ENCODE peak calls at places on chromosomes 12 and 14, in eight cellular contexts. M is GM12892, K is GM12891, X is lower leg skin, J is vagina, E is stomach, T is breast epithelium, S is gastrocnemius medialis. H is an unnamed sample.

GRCh38 chr12:94783862-94784261 is 133.5 kb upstream of the TMCC3 start:
- DNase-seq in K (no peak), M (no peak), X (no peak), T (no peak), E (no peak), S (no peak), J (no peak), H (no peak)

GRCh38 chr14:93011650-93012317 is 88.8 kb downstream of the CHGA start:
- DNase-seq in K (no peak), S (peak), E (no peak), T (no peak), J (no peak), X (no peak), M (no peak), H (peak)

GRCh38 chr12:83390186-83390585 is 703.5 kb downstream of the TMTC2 start:
- DNase-seq in X (no peak), K (no peak), M (no peak), T (no peak), J (no peak), E (no peak), S (no peak), H (no peak)

GRCh38 chr14:93959239-93960107 is 16.9 kb downstream of the ASB2 start:
- DNase-seq in M (peak), K (peak), X (no peak), J (no peak), S (peak), T (peak), E (peak), H (peak)

GRCh38 chr14:86858591-86858990 is 1134.4 kb downstream of the GALC start:
- DNase-seq in S (no peak), X (no peak), M (no peak), K (no peak), T (no peak), E (no peak), J (no peak), H (no peak)

GRCh38 chr12:106425061-106425706 is 67.6 kb downstream of the POLR3B start:
- DNase-seq in E (no peak), S (no peak), M (no peak), K (no peak), J (no peak), X (no peak), T (no peak), H (no peak)

GRCh38 chr12:123494124-123494843 is 36.3 kb downstream of the SNRNP35 start:
- DNase-seq in S (peak), J (no peak), E (no peak), X (no peak), M (no peak), K (no peak), T (no peak), H (no peak)

GRCh38 chr14:61562321-61563161 is 132.8 kb upstream of the HIF1A start:
- DNase-seq in J (no peak), T (no peak), S (no peak), M (no peak), X (no peak), E (no peak), K (no peak), H (peak)

GRCh38 chr12:13210543-13211190 is 14.1 kb downstream of the EMP1 start:
- DNase-seq in X (no peak), J (no peak), M (no peak), K (no peak), T (no peak), S (no peak), E (no peak), H (no peak)

GRCh38 chr12:17334784-17335183 is 728.8 kb upstream of the LMO3 start:
- DNase-seq in K (no peak), M (no peak), T (no peak), S (no peak), J (no peak), E (no peak), X (no peak), H (no peak)

GRCh38 chr12:47989023-47989417 is 15.3 kb downstream of the COL2A1 start:
- DNase-seq in K (no peak), E (no peak), J (no peak), S (no peak), X (no peak), M (no peak), T (peak), H (no peak)

GRCh38 chr12:94245984-94246383 is 97.6 kb downstream of the PLXNC1 start:
- DNase-seq in X (no peak), M (no peak), J (peak), K (no peak), S (no peak), E (no peak), T (no peak), H (no peak)

GRCh38 chr14:63933701-63934100 is 80.9 kb downstream of the SYNE2 start:
- DNase-seq in S (no peak), X (no peak), M (no peak), K (no peak), E (no peak), J (no peak), T (no peak), H (no peak)

GRCh38 chr12:42020226-42020625 is 124.4 kb downstream of the GXYLT1 start:
- DNase-seq in M (no peak), K (no peak), T (no peak), S (no peak), X (no peak), E (no peak), J (no peak), H (no peak)

GRCh38 chr14:31208546-31209424 is 1.2 kb upstream of the HECTD1 start:
- DNase-seq in E (no peak), J (peak), T (no peak), M (no peak), S (no peak), X (no peak), K (peak), H (peak)

GRCh38 chr14:60565211-60565610 is 56.3 kb downstream of the SIX6 start:
- DNase-seq in K (no peak), J (no peak), S (no peak), T (no peak), X (no peak), E (no peak), M (no peak), H (no peak)

GRCh38 chr12:43098078-43098477 is 453.9 kb downstream of the ADAMTS20 start:
- DNase-seq in X (no peak), M (no peak), E (no peak), S (no peak), T (no peak), J (no peak), K (no peak), H (no peak)

GRCh38 chr12:7060353-7060954 is at the start of gene C1S:
- DNase-seq in S (peak), M (no peak), J (peak), K (no peak), T (no peak), X (peak), E (peak), H (peak)
- TF ChIP-seq POLR2A in S (peak), M (no peak), J (no peak), K (no peak), T (peak), X (no peak), E (no peak), H (peak)

GRCh38 chr14:21454843-21455550 is 926 bp downstream of the CHD8 start:
- DNase-seq in E (no peak), S (no peak), X (no peak), M (no peak), K (no peak), T (no peak), J (no peak), H (no peak)

GRCh38 chr14:21455592-21455911 is 371 bp downstream of the CHD8 start:
- DNase-seq in T (peak), M (no peak), X (no peak), J (no peak), K (no peak), S (no peak), E (no peak), H (no peak)

GRCh38 chr14:21455912-21456667 is at the start of gene CHD8:
- DNase-seq in X (peak), T (peak), M (peak), J (peak), S (peak), K (peak), E (peak), H (peak)
- TF ChIP-seq POLR2A in X (no peak), T (no peak), M (peak), J (no peak), S (peak), K (peak), E (no peak), H (peak)

GRCh38 chr14:65104791-65105190 is 2.5 kb upstream of the MAX start:
- DNase-seq in E (no peak), J (no peak), M (no peak), T (no peak), K (no peak), X (no peak), S (no peak), H (no peak)

GRCh38 chr14:65100905-65101541 is 1.3 kb downstream of the MAX start:
- DNase-seq in E (no peak), T (no peak), K (no peak), X (no peak), S (no peak), J (no peak), M (no peak), H (no peak)

GRCh38 chr14:65101631-65102440 is 481 bp downstream of the MAX start:
- DNase-seq in S (peak), E (peak), J (no peak), X (peak), K (no peak), M (peak), T (no peak), H (peak)

GRCh38 chr14:65103150-65103760 is 938 bp upstream of the MAX start:
- DNase-seq in X (no peak), J (no peak), S (no peak), T (no peak), E (no peak), K (no peak), M (no peak), H (peak)

GRCh38 chr14:65102441-65103149 is at the start of gene MAX:
- DNase-seq in K (peak), T (peak), E (peak), M (peak), X (peak), S (peak), J (peak), H (peak)
- TF ChIP-seq POLR2A in K (peak), T (peak), E (no peak), M (peak), X (no peak), S (peak), J (no peak), H (peak)

DNA sequence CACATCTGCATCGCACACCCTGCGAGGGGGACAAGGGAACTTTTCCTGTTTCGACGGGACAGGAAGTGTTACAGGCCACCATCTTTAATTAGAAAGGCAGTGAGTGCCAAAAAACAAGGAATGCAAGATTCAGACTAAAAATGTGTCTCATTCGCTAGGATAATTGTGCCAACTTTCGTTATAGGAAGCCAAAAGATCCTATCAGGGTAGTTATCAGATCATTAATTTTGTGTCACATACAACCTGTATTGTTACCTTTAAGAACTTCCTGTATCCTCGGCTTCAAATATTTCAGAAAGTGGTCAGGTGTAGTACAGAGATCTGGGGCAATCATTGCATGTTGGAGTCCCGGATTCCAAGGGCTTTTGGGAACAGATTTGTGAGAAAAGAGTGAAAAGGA is 19.2 kb upstream of the MGP start:
- DNase-seq in T (no peak), E (no peak), M (no peak), X (no peak), K (no peak), J (no peak), S (no peak), H (no peak)
- TF ChIP-seq POLR2A in T (no peak), E (no peak), M (no peak), X (no peak), K (no peak), J (no peak), S (no peak), H (no peak)

GRCh38 chr14:71322660-71323250 is 415.5 kb downstream of the PCNX1 start:
- DNase-seq in K (no peak), S (no peak), X (no peak), E (no peak), T (no peak), M (no peak), J (no peak), H (no peak)

GRCh38 chr14:71321556-71322315 is 414.5 kb downstream of the PCNX1 start:
- DNase-seq in S (no peak), E (no peak), M (no peak), X (peak), K (no peak), J (no peak), T (no peak), H (peak)

GRCh38 chr14:71320107-71320733 is 413.0 kb downstream of the PCNX1 start:
- DNase-seq in K (peak), J (peak), S (peak), X (peak), M (peak), T (peak), E (peak), H (peak)

GRCh38 chr14:71319646-71320045 is 412.4 kb downstream of the PCNX1 start:
- DNase-seq in M (no peak), T (no peak), E (no peak), X (peak), K (no peak), S (no peak), J (peak), H (no peak)

DNA sequence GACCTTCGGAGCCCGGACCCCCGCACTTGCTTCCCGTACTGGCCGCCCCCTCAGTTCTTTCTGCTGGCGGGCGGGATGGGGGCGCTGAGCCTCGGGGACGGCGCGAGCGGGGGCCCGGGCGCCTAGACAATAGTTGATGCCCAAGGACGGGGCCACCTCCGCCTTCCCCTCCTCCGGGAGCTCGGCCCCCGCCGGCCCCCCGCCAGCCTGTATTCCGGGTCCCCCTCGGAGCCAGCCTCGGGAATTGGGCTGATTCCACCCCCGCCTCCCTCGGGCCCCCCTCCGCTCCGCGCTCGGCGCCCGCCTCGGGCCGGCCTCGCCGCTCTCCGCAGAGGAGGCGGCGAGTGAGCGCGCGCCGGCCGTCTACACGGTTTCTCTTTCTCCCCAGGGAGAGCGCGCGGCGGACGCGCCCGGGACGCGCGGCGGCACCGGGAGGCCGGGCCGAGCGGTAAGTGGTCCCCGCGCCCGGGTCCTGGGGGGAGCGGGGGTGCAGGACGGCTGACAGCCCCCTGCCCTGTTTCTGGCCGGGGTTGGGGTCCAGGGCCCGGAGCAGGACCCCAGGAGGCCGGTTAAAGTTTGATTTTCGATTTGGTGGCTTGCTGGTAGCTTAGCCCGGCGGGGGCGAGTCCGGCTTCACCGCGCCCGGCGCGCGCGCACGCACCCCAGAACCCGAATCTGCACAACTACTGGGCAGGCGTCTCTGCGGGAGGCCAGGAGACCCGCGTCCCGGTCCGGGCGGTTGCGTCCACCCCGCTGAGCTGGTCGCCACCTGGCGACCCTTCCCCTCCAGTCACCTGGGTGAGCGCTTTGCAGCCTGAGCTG is 413.7 kb downstream of the PCNX1 start:
- DNase-seq in S (peak), K (peak), M (peak), E (peak), X (peak), T (peak), J (no peak), H (peak)
- TF ChIP-seq POLR2A in S (no peak), K (no peak), M (no peak), E (no peak), X (no peak), T (peak), J (no peak), H (peak)

DNA sequence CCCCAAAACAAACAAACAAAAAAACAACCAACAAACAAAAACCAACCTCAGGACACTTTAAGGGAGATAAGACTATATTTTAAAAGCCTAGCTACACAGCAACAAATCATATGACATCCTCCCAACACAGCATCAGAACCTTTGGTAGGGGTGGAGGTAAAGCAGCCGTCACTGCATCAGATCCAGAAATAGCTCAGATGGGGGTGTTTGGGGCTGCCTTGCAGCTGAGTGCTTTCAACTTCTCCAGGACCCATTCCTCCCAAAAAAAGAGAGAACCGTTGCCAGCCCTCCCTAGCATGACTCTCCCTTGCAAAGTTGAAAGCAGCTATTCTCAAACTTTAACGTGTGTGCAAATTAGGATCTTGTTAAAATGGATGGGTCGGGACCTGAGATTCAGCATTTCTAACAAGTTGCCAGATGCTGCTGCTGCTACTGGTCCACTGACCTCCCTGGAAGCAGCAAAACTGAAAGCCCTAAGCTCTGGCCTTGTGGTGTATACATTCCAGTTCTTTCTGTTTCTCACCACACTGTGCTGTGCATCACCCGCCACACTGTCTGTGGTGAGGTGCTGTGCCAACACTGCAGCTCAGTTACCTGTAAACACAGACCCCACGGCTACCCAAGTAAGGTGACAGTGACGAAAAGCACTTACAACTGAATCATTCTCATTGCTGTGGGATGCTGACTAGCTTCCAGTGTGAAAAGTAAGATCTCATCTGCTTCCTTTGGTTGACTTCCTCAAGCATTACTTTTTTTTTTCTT is 54.0 kb downstream of the SLC38A1 start:
- DNase-seq in J (no peak), X (no peak), K (no peak), E (peak), S (peak), T (no peak), M (no peak), H (no peak)
- TF ChIP-seq POLR2A in J (no peak), X (no peak), K (peak), E (no peak), S (no peak), T (no peak), M (no peak), H (no peak)

GRCh38 chr12:56487448-56488040 is 417 bp downstream of the GLS2 start:
- DNase-seq in J (no peak), M (peak), E (peak), T (no peak), X (peak), K (peak), S (no peak), H (peak)
- TF ChIP-seq POLR2A in J (no peak), M (no peak), E (no peak), T (no peak), X (no peak), K (no peak), S (no peak), H (no peak)

H was measured in adrenal gland.